ENCODE peak calls at places on chromosomes 3 and 15, in ten cellular contexts. Z is activated T-cell treated with anti-CD3 and anti-CD28 coated beads for 1 hour; J is effector memory CD8-positive, alpha-beta T cell; W is neural crest cell; L is CD8-positive, alpha-beta memory T cell; P is GM03348; V is DMS53; X is IMR-90; B is GM20000; D is B cell. R is an unnamed sample.

GRCh38 chr3:33993631-33994030 is 195.2 kb downstream of the PDCD6IP start:
- DNase-seq in X (peak), Z (no peak), J (no peak), L (no peak), D (no peak), P (no peak), V (no peak), B (no peak), W (no peak), R (no peak)

GRCh38 chr3:61521229-61521628 is 40.1 kb upstream of the PTPRG start:
- DNase-seq in X (no peak), L (no peak), P (no peak), J (no peak), Z (no peak), D (no peak), B (peak), V (no peak), W (no peak), R (no peak)

GRCh38 chr3:41933154-41933676 is 28.7 kb downstream of the ULK4 start:
- DNase-seq in L (no peak), J (no peak), X (peak), Z (no peak), B (no peak), D (no peak), W (no peak), P (peak), V (no peak), R (no peak)

GRCh38 chr3:133476971-133477375 is 77.1 kb downstream of the BFSP2 start:
- DNase-seq in J (no peak), P (no peak), L (no peak), W (no peak), B (no peak), X (no peak), V (peak), D (no peak), Z (no peak), R (no peak)

GRCh38 chr15:68582236-68582635 is 3.4 kb downstream of the CORO2B start:
- DNase-seq in D (no peak), B (no peak), V (no peak), J (no peak), W (no peak), X (no peak), L (no peak), P (no peak), Z (no peak), R (no peak)

GRCh38 chr3:170357920-170358854 is 672 bp downstream of the SKIL start:
- DNase-seq in V (peak), Z (peak), W (peak), B (peak), P (peak), X (peak), L (peak), J (peak), D (peak), R (peak)

GRCh38 chr15:66862878-66863335 is 160.9 kb downstream of the SMAD6 start:
- DNase-seq in D (peak), X (peak), J (peak), L (peak), W (peak), P (peak), B (peak), V (peak), Z (peak), R (peak)

GRCh38 chr3:117611242-117611641 is 901.7 kb downstream of the TUSC7 start:
- DNase-seq in W (no peak), J (no peak), V (no peak), D (no peak), L (no peak), P (no peak), X (no peak), Z (no peak), B (no peak), R (no peak)

GRCh38 chr3:33403756-33404155 is 36.4 kb downstream of the UBP1 start:
- DNase-seq in D (no peak), X (peak), J (no peak), B (no peak), Z (no peak), V (no peak), P (no peak), W (no peak), L (no peak), R (no peak)

GRCh38 chr15:22919171-22919570 is 61.0 kb downstream of the CYFIP1 start:
- DNase-seq in B (no peak), D (no peak), X (no peak), J (no peak), V (no peak), W (no peak), Z (no peak), L (no peak), P (no peak), R (no peak)

GRCh38 chr15:74343127-74343796 is 24.2 kb downstream of the CYP11A1 start:
- DNase-seq in J (no peak), B (no peak), X (no peak), W (no peak), V (no peak), P (no peak), D (no peak), L (no peak), Z (no peak), R (no peak)

GRCh38 chr15:68808091-68808490 is 12.6 kb downstream of the ANP32A start:
- DNase-seq in B (no peak), J (no peak), D (no peak), P (no peak), V (no peak), L (no peak), X (no peak), W (no peak), Z (no peak), R (no peak)

GRCh38 chr15:50562735-50563640 is 16.5 kb upstream of the USP50 start:
- DNase-seq in V (no peak), B (no peak), D (no peak), J (no peak), X (peak), Z (no peak), L (no peak), P (peak), W (no peak), R (no peak)

GRCh38 chr3:67647390-67647878 is 7.0 kb downstream of the SUCLG2 start:
- DNase-seq in B (no peak), D (no peak), Z (no peak), X (peak), J (no peak), L (no peak), P (peak), V (peak), W (no peak), R (no peak)

GRCh38 chr3:127833281-127834032 is 11.1 kb upstream of the MGLL start:
- DNase-seq in J (no peak), V (no peak), D (no peak), W (no peak), B (no peak), P (no peak), Z (no peak), L (no peak), X (no peak), R (no peak)

GRCh38 chr3:170355738-170356595 is 1.5 kb upstream of the SKIL start:
- DNase-seq in B (peak), L (peak), D (peak), W (peak), P (peak), J (peak), X (peak), V (peak), Z (no peak), R (peak)

GRCh38 chr3:131705099-131705498 is 202.3 kb upstream of the MRPL3 start:
- DNase-seq in P (no peak), B (no peak), W (no peak), J (no peak), D (no peak), X (no peak), L (no peak), Z (no peak), V (no peak), R (no peak)

GRCh38 chr3:60096403-60096802 is 1046.6 kb upstream of the CFAP20DC start:
- DNase-seq in J (no peak), W (no peak), B (no peak), X (no peak), V (no peak), D (no peak), Z (no peak), P (no peak), L (no peak), R (no peak)

GRCh38 chr15:71093089-71094024 is 21.9 kb upstream of the THSD4 start:
- DNase-seq in Z (no peak), L (no peak), W (no peak), B (no peak), J (no peak), V (no peak), P (peak), X (peak), D (no peak), R (no peak)

GRCh38 chr15:39125904-39126303 is 455.0 kb upstream of the THBS1 start:
- DNase-seq in B (peak), Z (no peak), V (peak), L (no peak), X (peak), J (peak), D (no peak), W (peak), P (no peak), R (peak)

GRCh38 chr3:195160257-195160898 is 110.6 kb downstream of the XXYLT1 start:
- DNase-seq in P (peak), L (no peak), J (no peak), D (no peak), X (peak), Z (no peak), V (no peak), B (no peak), W (no peak), R (no peak)

GRCh38 chr3:39065197-39065596 is 13.4 kb downstream of the WDR48 start:
- DNase-seq in L (no peak), D (peak), W (no peak), V (peak), P (peak), X (peak), B (peak), Z (no peak), J (no peak), R (no peak)

GRCh38 chr3:98282205-98282604 is at the start of gene OR5H2:
- DNase-seq in D (no peak), L (no peak), P (no peak), X (no peak), J (no peak), Z (no peak), W (no peak), V (no peak), B (no peak), R (no peak)

GRCh38 chr15:74964794-74965193 is 8.2 kb upstream of the RPP25 start:
- DNase-seq in P (no peak), Z (no peak), V (peak), J (no peak), B (no peak), L (no peak), D (no peak), X (peak), W (no peak), R (no peak)

GRCh38 chr15:75451674-75452363 is at the start of gene SIN3A:
- DNase-seq in V (peak), L (peak), X (peak), W (peak), Z (peak), B (peak), P (peak), J (peak), D (peak), R (peak)